ENCODE peak calls at places on chromosomes 2 and 18, in eight cellular contexts. S is T-cell; W is GM23248; B is GM13977; A is NAMALWA; Y is amygdala; P is stimulated activated CD4-positive, alpha-beta T cell treated with anti-CD3 and anti-CD28 coated beads, Interleukin-1b, Interleukin-23, amount 100 ng/mL, for 4 hours; C is activated CD4-positive, alpha-beta T cell treated with anti-CD3 and anti-CD28 coated beads, Interleukin-2, amount 50 U/mL, for 1 hour. X is an unnamed sample.

GRCh38 chr2:200130762-200131166 is 175.4 kb downstream of the MAIP1 start:
- DNase-seq in S (no peak), P (no peak), W (peak), C (no peak), A (no peak), B (no peak), Y (no peak), X (peak)

GRCh38 chr2:174730530-174731018 is 33.7 kb downstream of the CHRNA1 start:
- DNase-seq in C (no peak), B (no peak), W (peak), P (no peak), S (no peak), Y (no peak), A (no peak), X (no peak)

GRCh38 chr2:159904565-159905281 is 106.7 kb upstream of the CD302 start:
- DNase-seq in P (peak), W (peak), B (peak), Y (no peak), S (peak), A (peak), C (peak), X (no peak)

GRCh38 chr18:4450065-4450676 is 4.9 kb downstream of the DLGAP1 start:
- DNase-seq in Y (no peak), W (no peak), S (no peak), B (no peak), P (no peak), A (no peak), C (no peak), X (no peak)

GRCh38 chr2:119702918-119703401 is 24.0 kb downstream of the TMEM177 start:
- DNase-seq in B (peak), C (peak), P (peak), A (peak), S (peak), W (peak), Y (peak), X (peak)

GRCh38 chr2:41136966-41137494 is 685.1 kb upstream of the SLC8A1 start:
- DNase-seq in Y (no peak), W (peak), A (no peak), B (no peak), P (no peak), S (no peak), C (no peak), X (no peak)

GRCh38 chr2:205696541-205697441 is 14.5 kb downstream of the NRP2 start:
- DNase-seq in Y (peak), A (no peak), P (no peak), C (no peak), B (no peak), W (no peak), S (no peak), X (no peak)

GRCh38 chr2:206083602-206084467 is 2.1 kb downstream of the INO80D start:
- DNase-seq in C (peak), A (peak), W (peak), Y (no peak), B (peak), S (no peak), P (no peak), X (no peak)

GRCh38 chr2:200077210-200077650 is 121.8 kb downstream of the MAIP1 start:
- DNase-seq in Y (no peak), P (no peak), S (no peak), A (no peak), C (no peak), W (peak), B (no peak), X (no peak)

GRCh38 chr2:66607152-66607551 is 172.2 kb downstream of the MEIS1 start:
- DNase-seq in C (no peak), S (no peak), P (no peak), A (no peak), W (no peak), B (no peak), Y (no peak), X (no peak)

GRCh38 chr2:223762853-223763252 is 74.5 kb downstream of the AP1S3 start:
- DNase-seq in P (no peak), A (no peak), W (no peak), Y (no peak), C (no peak), S (no peak), B (no peak), X (no peak)

GRCh38 chr2:25340340-25340886 is 1.3 kb downstream of the DNMT3A start:
- DNase-seq in C (peak), S (no peak), P (peak), W (peak), Y (no peak), B (peak), A (no peak), X (no peak)

GRCh38 chr2:95289251-95289650 is 7.9 kb upstream of the KCNIP3 start:
- DNase-seq in S (no peak), P (no peak), W (no peak), C (no peak), B (no peak), Y (no peak), A (peak), X (no peak)

GRCh38 chr2:148000095-148000494 is 20.4 kb downstream of the ORC4 start:
- DNase-seq in A (no peak), W (no peak), S (no peak), Y (no peak), B (no peak), C (no peak), P (no peak), X (no peak)

GRCh38 chr2:212157011-212157410 is 381.6 kb downstream of the ERBB4 start:
- DNase-seq in B (no peak), Y (no peak), C (no peak), W (peak), A (no peak), P (no peak), S (no peak), X (no peak)

GRCh38 chr2:119250891-119251290 is 27.3 kb downstream of the STEAP3 start:
- DNase-seq in B (no peak), Y (no peak), P (no peak), S (no peak), W (no peak), C (no peak), A (no peak), X (no peak)

GRCh38 chr18:58484989-58485962 is 143.6 kb downstream of the ALPK2 start:
- DNase-seq in P (no peak), W (no peak), C (no peak), S (no peak), A (no peak), Y (no peak), B (no peak), X (no peak)

GRCh38 chr2:12162269-12163247 is 416.1 kb downstream of the LPIN1 start:
- DNase-seq in P (no peak), A (no peak), C (no peak), B (no peak), W (no peak), S (no peak), Y (no peak), X (no peak)

GRCh38 chr18:46344416-46345180 is 240.4 kb downstream of the HAUS1 start:
- DNase-seq in C (no peak), W (no peak), P (no peak), A (no peak), Y (no peak), S (no peak), B (no peak), X (no peak)

GRCh38 chr2:101781326-101781725 is 83.8 kb downstream of the MAP4K4 start:
- DNase-seq in A (peak), P (no peak), S (no peak), B (no peak), Y (no peak), C (no peak), W (no peak), X (no peak)

GRCh38 chr2:168469281-168469988 is 13.4 kb downstream of the CERS6 start:
- DNase-seq in S (no peak), Y (no peak), P (no peak), C (no peak), W (no peak), A (peak), B (no peak), X (no peak)

GRCh38 chr2:69163109-69163508 is 150.1 kb downstream of the ANTXR1 start:
- DNase-seq in S (no peak), C (no peak), B (peak), P (no peak), Y (no peak), A (peak), W (peak), X (peak)

GRCh38 chr2:39408351-39409136 is 28.5 kb downstream of the MAP4K3 start:
- DNase-seq in B (no peak), S (no peak), P (no peak), A (peak), C (no peak), Y (no peak), W (no peak), X (no peak)

GRCh38 chr2:10548626-10549025 is 100.5 kb upstream of the ODC1 start:
- DNase-seq in B (no peak), W (peak), P (no peak), Y (no peak), A (no peak), C (no peak), S (no peak), X (peak)

GRCh38 chr18:38427234-38427633 is 861.6 kb upstream of the CELF4 start:
- DNase-seq in S (no peak), W (no peak), P (no peak), B (no peak), A (peak), C (no peak), Y (no peak), X (no peak)

GRCh38 chr2:125567100-125567499 is 1088.9 kb upstream of the GYPC start:
- DNase-seq in C (no peak), A (no peak), W (no peak), B (no peak), Y (no peak), P (no peak), S (no peak), X (no peak)

GRCh38 chr2:3480352-3481010 is 38.9 kb downstream of the ADI1 start:
- DNase-seq in A (peak), C (no peak), W (peak), S (no peak), Y (no peak), P (peak), B (no peak), X (no peak)

GRCh38 chr2:186544255-186544675 is 45.6 kb upstream of the ITGAV start:
- DNase-seq in A (no peak), P (no peak), W (peak), C (no peak), S (no peak), Y (no peak), B (no peak), X (peak)